ENCODE peak calls at places on chromosome 20, in ten cellular contexts. D is heart right ventricle, B is colonic mucosa, V is ascending aorta, I is lower lobe of right lung, O is tibial artery, M is psoas muscle, N is kidney, S is heart left ventricle, W is brain microvascular endothelial cell. Z is an unnamed sample.
A peak's percentile ranks its signal among the peaks of the same experiment; 100 is the strongest.

GRCh38 chr20:59404749-59405148 is 104.3 kb downstream of the EDN3 start:
- DNase-seq in D (no peak), B (no peak), V (no peak), I (no peak), O (no peak), M (no peak), N (no peak), S (no peak), W (no peak), Z (no peak)

GRCh38 chr20:22341508-22341907 is 242.9 kb downstream of the FOXA2 start:
- DNase-seq in D (no peak), B (no peak), V (no peak), I (no peak), O (no peak), M (no peak), N (no peak), S (no peak), W (no peak), Z (no peak)

GRCh38 chr20:53735536-53736050 is 142.0 kb upstream of the ZNF217 start:
- DNase-seq in D (no peak), B (no peak), V (no peak), I (no peak), O (no peak), M (no peak), N (no peak), S (no peak), W (peak; percentile 93), Z (no peak)

GRCh38 chr20:20528896-20529295 is 161.0 kb downstream of the INSM1 start:
- DNase-seq in D (no peak), B (no peak), V (no peak), I (no peak), O (no peak), M (no peak), N (no peak), S (no peak), W (no peak), Z (no peak)

GRCh38 chr20:47455133-47456040 is 46.3 kb upstream of the NCOA3 start:
- DNase-seq in D (no peak), B (no peak), V (no peak), I (no peak), O (no peak), M (no peak), N (peak; percentile 7), S (no peak), W (no peak), Z (no peak)

GRCh38 chr20:23509580-23509913 is 18.6 kb downstream of the CST8 start:
- DNase-seq in D (no peak), B (no peak), V (no peak), I (no peak), O (no peak), M (no peak), N (no peak), S (no peak), W (no peak), Z (no peak)

GRCh38 chr20:48294942-48295341 is 509.7 kb upstream of the SULF2 start:
- DNase-seq in D (no peak), B (no peak), V (no peak), I (no peak), O (no peak), M (no peak), N (no peak), S (no peak), W (no peak), Z (no peak)

GRCh38 chr20:2798814-2799213 is 1.6 kb downstream of the CPXM1 start:
- DNase-seq in D (no peak), B (no peak), V (no peak), I (no peak), O (no peak), M (no peak), N (no peak), S (no peak), W (no peak), Z (no peak)

GRCh38 chr20:2734899-2735298 is 42.3 kb downstream of the EBF4 start:
- DNase-seq in D (no peak), B (no peak), V (no peak), I (no peak), O (no peak), M (no peak), N (no peak), S (no peak), W (no peak), Z (no peak)

GRCh38 chr20:36957875-36958667 is 6.6 kb upstream of the SAMHD1 start:
- DNase-seq in D (no peak), B (no peak), V (no peak), I (no peak), O (no peak), M (no peak), N (no peak), S (no peak), W (no peak), Z (no peak)

GRCh38 chr20:48750941-48751620 is 76.7 kb downstream of the PREX1 start:
- DNase-seq in D (peak; percentile 66), B (no peak), V (peak; percentile 70), I (peak; percentile 82), O (no peak), M (peak; percentile 39), N (peak; percentile 79), S (peak; percentile 78), W (no peak), Z (no peak)

GRCh38 chr20:40741507-40742106 is 52.6 kb upstream of the MAFB start:
- DNase-seq in D (peak; percentile 27), B (peak; percentile 52), V (no peak), I (no peak), O (peak; percentile 32), M (peak; percentile 27), N (no peak), S (peak; percentile 43), W (peak; percentile 50), Z (no peak)

GRCh38 chr20:58557713-58558335 is 42.6 kb upstream of the APCDD1L start:
- DNase-seq in D (no peak), B (no peak), V (no peak), I (no peak), O (no peak), M (no peak), N (no peak), S (no peak), W (no peak), Z (no peak)

GRCh38 chr20:61295726-61296628 is 43.9 kb downstream of the CDH4 start:
- DNase-seq in D (no peak), B (no peak), V (no peak), I (no peak), O (no peak), M (no peak), N (no peak), S (no peak), W (no peak), Z (no peak)

GRCh38 chr20:57592263-57593092 is 27.7 kb downstream of the ZBP1 start:
- DNase-seq in D (no peak), B (no peak), V (no peak), I (peak; percentile 28), O (no peak), M (no peak), N (peak; percentile 66), S (no peak), W (no peak), Z (no peak)

GRCh38 chr20:51385941-51386530 is 156.5 kb downstream of the NFATC2 start:
- DNase-seq in D (no peak), B (no peak), V (no peak), I (no peak), O (no peak), M (no peak), N (no peak), S (no peak), W (peak; percentile 38), Z (no peak)

GRCh38 chr20:48822879-48823385 is 4.9 kb downstream of the PREX1 start:
- DNase-seq in D (no peak), B (no peak), V (no peak), I (no peak), O (no peak), M (no peak), N (no peak), S (no peak), W (no peak), Z (no peak)

GRCh38 chr20:34541264-34541901 is 17.1 kb upstream of the MAP1LC3A start:
- DNase-seq in D (no peak), B (no peak), V (no peak), I (no peak), O (no peak), M (no peak), N (no peak), S (no peak), W (no peak), Z (no peak)

DNA sequence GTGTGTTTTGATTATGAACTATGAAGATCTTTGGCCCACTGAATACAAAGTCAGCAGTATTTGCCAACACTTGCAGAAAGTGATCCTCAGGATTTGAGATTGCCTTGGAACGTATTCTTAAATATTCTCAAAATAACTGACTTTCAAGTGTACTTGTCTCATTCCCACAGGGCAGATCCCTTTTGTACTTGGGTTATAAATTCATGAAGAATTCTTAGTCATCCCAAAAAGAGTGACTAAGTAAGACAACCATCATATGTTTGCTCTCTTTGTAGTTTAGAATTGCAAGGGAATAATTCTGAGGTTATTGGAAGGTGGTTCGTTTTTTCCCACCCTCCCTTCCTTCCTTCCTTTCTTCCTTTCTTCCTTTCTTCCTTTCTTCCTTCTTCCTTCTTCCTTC is 677.9 kb downstream of the DOK5 start:
- DNase-seq in D (no peak), B (no peak), V (no peak), I (no peak), O (no peak), M (no peak), N (no peak), S (no peak), W (no peak), Z (no peak)
- TF ChIP-seq CTCF in D (no peak), B (no peak), V (no peak), I (no peak), O (no peak), M (no peak), N (no peak), S (no peak), W (no peak), Z (no peak)

GRCh38 chr20:33188421-33188820 is 20.5 kb downstream of the BPIFA2 start:
- DNase-seq in D (no peak), B (no peak), V (no peak), I (no peak), O (no peak), M (no peak), N (no peak), S (no peak), W (no peak), Z (no peak)
- H3K36me3 ChIP-seq in D (no peaks in the 10 kb centered on the region), B (no peaks in the 10 kb centered on the region), V (no peaks in the 10 kb centered on the region), I (no peaks in the 10 kb centered on the region), O (no peaks in the 10 kb centered on the region), M (no peaks in the 10 kb centered on the region), N (no peaks in the 10 kb centered on the region), S (no peaks in the 10 kb centered on the region), W (no peaks in the 10 kb centered on the region), Z (no peaks in the 10 kb centered on the region)

DNA sequence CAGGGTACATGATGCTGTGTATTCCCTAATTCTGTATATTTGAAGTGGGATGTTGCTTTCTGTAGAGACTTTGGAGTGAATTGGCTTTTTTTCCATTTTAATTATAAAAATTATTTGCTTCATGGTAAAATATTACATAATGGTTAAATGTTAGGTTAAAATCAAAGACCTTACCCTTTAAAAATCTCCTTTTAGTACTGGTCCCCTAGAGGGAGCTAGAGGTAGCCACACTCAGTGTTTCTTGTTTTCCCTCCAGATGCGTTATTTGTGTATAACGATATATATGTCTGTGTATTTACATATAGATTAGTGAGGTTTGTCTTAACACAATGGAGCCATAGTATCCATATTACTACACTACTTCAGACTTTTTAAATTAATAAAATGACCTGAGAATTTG is 146.7 kb downstream of the PLCB4 start:
- DNase-seq in D (no peak), B (no peak), V (no peak), I (no peak), O (no peak), M (no peak), N (no peak), S (no peak), W (no peak), Z (no peak)
- TF ChIP-seq CTCF in D (no peak), B (peak; percentile 28), V (peak; percentile 13), I (peak; percentile 11), O (no peak), M (peak; percentile 29), N (peak; percentile 15), S (no peak), W (peak; percentile 47), Z (no peak)

GRCh38 chr20:3869839-3870634 is 19.1 kb upstream of the PANK2 start:
- DNase-seq in D (no peak), B (no peak), V (no peak), I (no peak), O (no peak), M (no peak), N (peak; percentile 48), S (no peak), W (no peak), Z (no peak)
- H3K36me3 ChIP-seq in D (no peaks in the 10 kb centered on the region), B (peaks cover 8% of the 10 kb centered on the region), V (peaks cover 38% of the 10 kb centered on the region), I (peaks cover 90% of the 10 kb centered on the region), O (peaks cover 35% of the 10 kb centered on the region), M (peaks cover 88% of the 10 kb centered on the region), N (peaks cover 28% of the 10 kb centered on the region), S (peaks cover 68% of the 10 kb centered on the region), W (peaks cover 30% of the 10 kb centered on the region), Z (peaks cover 75% of the 10 kb centered on the region)

Z was measured in Peyer's patch.